ENCODE peak calls at places on chromosomes 16 and 17, in four cellular contexts. One of them, this sample, is unnamed.

GRCh38 chr17:60163108-60163784 is 13.5 kb downstream of the CA4 start:
- DNase-seq in T-helper 17 cell: no peak
- DNase-seq in AG04450: no peak
- DNase-seq in EL: no peak
- DNase-seq in this sample: no peak

GRCh38 chr16:24939738-24940137 is 75.4 kb downstream of the ARHGAP17 start:
- DNase-seq in T-helper 17 cell: no peak
- DNase-seq in EL: no peak
- DNase-seq in AG04450: no peak
- DNase-seq in this sample: no peak

GRCh38 chr17:5809056-5809455 is 224.7 kb upstream of the NLRP1 start:
- DNase-seq in T-helper 17 cell: no peak
- DNase-seq in AG04450: no peak
- DNase-seq in EL: no peak
- DNase-seq in this sample: no peak

GRCh38 chr16:81207076-81207475 is 31.4 kb upstream of the BCO1 start:
- DNase-seq in AG04450: no peak
- DNase-seq in EL: no peak
- DNase-seq in T-helper 17 cell: no peak
- DNase-seq in this sample: no peak

GRCh38 chr17:78826836-78827509 is 13.6 kb downstream of the USP36 start:
- DNase-seq in AG04450: no peak
- DNase-seq in T-helper 17 cell: no peak
- DNase-seq in EL: no peak
- DNase-seq in this sample: no peak

GRCh38 chr16:9286930-9287329 is 195.5 kb downstream of the HAPSTR1 start:
- DNase-seq in T-helper 17 cell: no peak
- DNase-seq in AG04450: no peak
- DNase-seq in EL: no peak
- DNase-seq in this sample: no peak

GRCh38 chr16:70495425-70496182 is 27.8 kb downstream of the COG4 start:
- DNase-seq in EL: no peak
- DNase-seq in T-helper 17 cell: no peak
- DNase-seq in AG04450: no peak
- DNase-seq in this sample: no peak

GRCh38 chr16:69917311-69917710 is 33.8 kb upstream of the CLEC18A start:
- DNase-seq in EL: no peak
- DNase-seq in AG04450: no peak
- DNase-seq in T-helper 17 cell: no peak
- DNase-seq in this sample: no peak

GRCh38 chr17:77435272-77436057 is 294.7 kb downstream of the SEC14L1 start:
- DNase-seq in EL: no peak
- DNase-seq in AG04450: no peak
- DNase-seq in T-helper 17 cell: no peak
- DNase-seq in this sample: no peak

GRCh38 chr17:29592850-29593545 is at the start of gene ANKRD13B:
- DNase-seq in AG04450: no peak
- DNase-seq in EL: peak
- DNase-seq in T-helper 17 cell: no peak
- DNase-seq in this sample: peak

GRCh38 chr16:85403693-85404092 is 209.4 kb upstream of the GSE1 start:
- DNase-seq in T-helper 17 cell: no peak
- DNase-seq in EL: no peak
- DNase-seq in AG04450: no peak
- DNase-seq in this sample: no peak

GRCh38 chr17:81387235-81388060 is 7.8 kb upstream of the BAHCC1 start:
- DNase-seq in T-helper 17 cell: no peak
- DNase-seq in AG04450: no peak
- DNase-seq in EL: peak
- DNase-seq in this sample: peak

GRCh38 chr17:78787444-78787843 is 5.4 kb upstream of the CYTH1 start:
- DNase-seq in T-helper 17 cell: no peak
- DNase-seq in AG04450: no peak
- DNase-seq in EL: no peak
- DNase-seq in this sample: no peak

GRCh38 chr17:81486174-81486810 is 26.3 kb downstream of the ACTG1 start:
- DNase-seq in AG04450: no peak
- DNase-seq in T-helper 17 cell: no peak
- DNase-seq in EL: no peak
- DNase-seq in this sample: no peak

GRCh38 chr17:78323821-78324390 is 36.0 kb downstream of the SOCS3 start:
- DNase-seq in EL: no peak
- DNase-seq in T-helper 17 cell: no peak
- DNase-seq in AG04450: no peak
- DNase-seq in this sample: no peak

GRCh38 chr16:967546-968295 is 3.1 kb downstream of the LMF1 start:
- DNase-seq in T-helper 17 cell: no peak
- DNase-seq in EL: no peak
- DNase-seq in AG04450: no peak
- DNase-seq in this sample: no peak

GRCh38 chr17:63407741-63408330 is 38.3 kb downstream of the CYB561 start:
- DNase-seq in EL: no peak
- DNase-seq in AG04450: no peak
- DNase-seq in T-helper 17 cell: no peak
- DNase-seq in this sample: no peak

GRCh38 chr17:69084911-69085310 is 24.2 kb upstream of the ABCA9 start:
- DNase-seq in EL: no peak
- DNase-seq in AG04450: no peak
- DNase-seq in T-helper 17 cell: no peak
- DNase-seq in this sample: no peak

GRCh38 chr17:57644311-57644710 is 100.8 kb downstream of the CCDC182 start:
- DNase-seq in AG04450: no peak
- DNase-seq in T-helper 17 cell: no peak
- DNase-seq in EL: no peak
- DNase-seq in this sample: no peak